ENCODE peak calls at places on chromosomes 3 and 15, in five cellular contexts. V is tibial nerve, E is spleen, S is heart left ventricle, R is ovary. Q is an unnamed sample.

GRCh38 chr3:6416049-6416661 is 444.8 kb upstream of the GRM7 start:
- DNase-seq in V (no peak), E (no peak), S (no peak), R (no peak), Q (no peak)

GRCh38 chr3:119221779-119222320 is 18.8 kb downstream of the B4GALT4 start:
- DNase-seq in V (no peak), E (no peak), S (no peak), R (no peak), Q (no peak)

GRCh38 chr3:31993843-31994242 is 12.3 kb downstream of the ZNF860 start:
- DNase-seq in V (no peak), E (no peak), S (no peak), R (no peak), Q (no peak)

GRCh38 chr3:16055606-16056209 is 118.8 kb upstream of the GALNT15 start:
- DNase-seq in V (no peak), E (no peak), S (no peak), R (no peak), Q (no peak)

GRCh38 chr3:10531031-10531430 is 25.6 kb upstream of the ATP2B2 start:
- DNase-seq in V (no peak), E (no peak), S (no peak), R (no peak), Q (no peak)

GRCh38 chr3:52277071-52277964 is 1.1 kb downstream of the WDR82 start:
- DNase-seq in V (peak; percentile 39), E (peak; percentile 93), S (peak; percentile 90), R (peak; percentile 80), Q (peak; percentile 95)

GRCh38 chr3:11555823-11556222 is 87.9 kb downstream of the VGLL4 start:
- DNase-seq in V (peak; percentile 11), E (no peak), S (peak; percentile 30), R (no peak), Q (no peak)

GRCh38 chr3:46482632-46483311 is 15.0 kb upstream of the RTP3 start:
- DNase-seq in V (no peak), E (no peak), S (no peak), R (no peak), Q (peak; percentile 53)

GRCh38 chr3:40321818-40322217 is 12.3 kb downstream of the EIF1B start:
- DNase-seq in V (no peak), E (no peak), S (no peak), R (no peak), Q (no peak)

GRCh38 chr15:33068531-33068990 is 126.0 kb downstream of the FMN1 start:
- DNase-seq in V (no peak), E (no peak), S (no peak), R (no peak), Q (peak; percentile 61)

GRCh38 chr3:9810846-9811245 is 784 bp downstream of the TTLL3 start:
- DNase-seq in V (no peak), E (peak; percentile 67), S (no peak), R (no peak), Q (no peak)

GRCh38 chr15:85834651-85835050 is 39.9 kb upstream of the KLHL25 start:
- DNase-seq in V (no peak), E (no peak), S (no peak), R (no peak), Q (no peak)

GRCh38 chr3:94626599-94626998 is 563.7 kb downstream of the NSUN3 start:
- DNase-seq in V (no peak), E (no peak), S (no peak), R (no peak), Q (no peak)

DNA sequence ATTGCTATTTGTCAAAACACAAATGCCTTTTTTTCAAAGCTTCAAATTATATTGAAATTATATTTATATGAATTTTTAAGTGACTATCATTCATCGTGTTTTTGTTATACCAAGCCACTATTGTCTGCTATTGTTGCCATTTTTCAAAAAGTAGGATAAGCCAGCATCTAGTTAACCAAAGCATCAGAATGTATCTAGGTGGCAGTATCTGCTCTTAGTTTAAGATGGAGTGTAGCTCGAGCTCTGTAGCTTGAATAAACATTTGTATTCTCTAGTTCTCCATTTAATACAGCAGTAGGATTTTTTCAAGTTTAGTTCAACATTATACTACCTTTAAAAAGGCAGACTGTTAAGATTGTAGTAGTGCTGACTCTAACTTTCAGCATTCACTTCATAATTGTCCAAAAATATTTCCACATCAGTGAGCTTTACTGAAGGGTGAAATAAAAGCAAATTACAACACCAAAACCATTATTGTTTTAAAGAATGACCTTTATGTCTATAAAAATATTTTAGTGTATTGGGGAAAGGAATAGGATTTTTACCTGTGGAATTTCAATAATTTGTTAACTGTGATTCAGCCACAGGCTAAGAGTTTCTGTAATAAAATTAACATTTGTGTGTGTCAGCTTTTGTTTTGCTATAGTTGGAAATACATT is 19.6 kb upstream of the C15orf61 start:
- DNase-seq in V (no peak), E (no peak), S (no peak), R (no peak), Q (no peak)
- TF ChIP-seq CTCF in V (peak; percentile 13), E (no peak), S (no peak), R (no peak), Q (no peak)

DNA sequence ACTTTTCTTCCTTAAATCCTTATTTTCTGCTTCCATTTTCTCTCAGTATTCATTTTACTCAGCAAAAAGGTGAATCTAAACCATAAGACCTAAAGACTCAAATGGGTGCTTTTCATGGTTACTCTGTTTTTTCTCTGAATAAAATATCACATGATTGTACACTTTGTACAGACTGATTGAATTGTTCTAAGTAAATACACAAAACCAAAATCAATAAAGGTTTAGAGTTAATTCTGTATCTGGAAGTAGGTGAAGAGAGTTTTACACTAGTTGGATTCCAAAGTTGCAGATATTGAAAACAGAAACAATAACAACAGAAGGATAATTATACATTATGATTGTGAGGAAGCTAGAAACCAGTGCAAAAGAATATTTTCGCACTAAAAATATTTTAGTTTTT is 546.2 kb downstream of the TUSC7 start:
- DNase-seq in V (no peak), E (no peak), S (no peak), R (no peak), Q (no peak)
- H3K4me3 ChIP-seq in V (no peak overlapping the region), E (no peak overlapping the region), S (no peak overlapping the region), R (no peak overlapping the region), Q (no peak overlapping the region)

GRCh38 chr3:18531662-18532061 is 106.5 kb upstream of the SATB1 start:
- DNase-seq in V (no peak), E (no peak), S (no peak), R (no peak), Q (no peak)
- TF ChIP-seq POLR2A in V (no peak), E (no peak), S (no peak), R (no peak), Q (no peak)

GRCh38 chr15:70516408-70517193 is 246.8 kb downstream of the UACA start:
- DNase-seq in V (no peak), E (peak; percentile 55), S (no peak), R (no peak), Q (no peak)
- TF ChIP-seq CTCF in V (no peak), E (no peak), S (no peak), R (no peak), Q (no peak)

GRCh38 chr3:181698263-181698944 is 13.3 kb upstream of the SOX2 start:
- DNase-seq in V (no peak), E (no peak), S (no peak), R (no peak), Q (no peak)

GRCh38 chr3:181696641-181697230 is 15.0 kb upstream of the SOX2 start:
- DNase-seq in V (no peak), E (no peak), S (no peak), R (no peak), Q (no peak)

GRCh38 chr3:181694805-181695660 is 16.7 kb upstream of the SOX2 start:
- DNase-seq in V (peak; percentile 47), E (peak; percentile 71), S (peak; percentile 68), R (peak; percentile 80), Q (no peak)

GRCh38 chr3:181693280-181693679 is 18.4 kb upstream of the SOX2 start:
- DNase-seq in V (no peak), E (no peak), S (no peak), R (no peak), Q (no peak)

DNA sequence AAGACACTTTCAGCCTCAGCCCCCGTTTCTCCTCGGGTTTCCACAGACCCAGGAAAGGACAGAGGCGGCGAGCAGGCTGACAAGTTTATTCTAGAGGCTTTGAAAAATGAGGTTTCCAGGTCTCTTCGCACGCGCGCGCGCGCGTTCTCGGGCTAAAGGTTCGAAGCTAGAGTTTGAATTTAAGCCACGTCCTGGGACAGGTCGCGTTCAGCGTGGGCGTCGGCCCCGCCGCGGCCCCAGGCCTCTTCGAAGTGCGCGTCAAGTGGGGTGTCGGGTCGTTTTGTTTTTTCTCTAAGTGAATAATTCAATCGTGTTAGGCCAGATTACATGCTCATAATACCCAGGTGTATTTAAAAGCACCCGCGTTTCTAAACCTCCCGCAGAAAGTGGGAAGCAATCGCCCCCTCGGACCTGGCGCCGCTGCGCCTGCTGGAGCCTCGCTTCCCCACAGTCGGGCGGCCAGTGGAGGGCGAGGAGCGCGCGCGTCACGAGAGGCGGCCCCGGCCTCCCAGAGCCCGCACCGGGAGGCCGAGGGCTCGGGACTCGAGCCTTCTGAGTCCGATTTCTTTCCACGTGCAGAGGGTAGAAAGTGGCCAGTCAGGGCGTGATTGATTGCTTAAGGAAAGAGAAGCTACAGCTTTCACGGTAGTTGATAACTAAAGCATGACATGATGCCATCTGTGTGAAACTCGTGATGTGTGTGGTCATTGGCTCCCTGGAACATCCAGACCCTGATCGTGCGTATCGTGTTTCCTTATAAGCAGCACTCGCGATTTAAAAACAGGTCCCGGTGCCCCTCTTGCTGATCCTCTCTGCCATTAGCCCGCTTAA is 15.8 kb upstream of the SOX2 start:
- DNase-seq in V (no peak), E (no peak), S (no peak), R (peak; percentile 32), Q (no peak)
- H3K4me3 ChIP-seq in V (peak overlapping the region; percentile 39), E (peak overlapping the region; percentile 27), S (peak overlapping the region; percentile 43), R (peak overlapping the region; percentile 24), Q (peak overlapping the region; percentile 17)

DNA sequence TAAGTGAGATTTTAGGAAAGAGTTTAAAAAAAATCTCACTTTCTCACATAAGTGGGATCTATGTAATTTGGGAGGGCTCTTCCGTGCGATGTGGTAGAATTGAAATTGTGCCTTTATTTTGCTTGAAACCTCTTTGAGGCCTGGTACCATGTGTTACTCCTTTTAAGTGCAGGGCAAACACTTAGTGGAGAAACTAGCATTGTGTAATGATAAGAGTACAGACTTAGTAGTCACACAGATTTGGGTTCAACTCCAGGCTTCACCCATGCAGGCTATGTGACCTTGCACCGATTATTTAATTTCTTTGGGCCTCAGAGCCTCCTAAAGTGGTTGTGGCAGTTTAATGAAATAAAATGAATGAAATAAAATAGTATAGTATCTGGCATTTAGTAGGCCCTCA is 2.4 kb downstream of the PSMA4 start:
- DNase-seq in V (no peak), E (no peak), S (no peak), R (no peak), Q (no peak)
- TF ChIP-seq POLR2A in V (no peak), E (no peak), S (no peak), R (no peak), Q (no peak)

DNA sequence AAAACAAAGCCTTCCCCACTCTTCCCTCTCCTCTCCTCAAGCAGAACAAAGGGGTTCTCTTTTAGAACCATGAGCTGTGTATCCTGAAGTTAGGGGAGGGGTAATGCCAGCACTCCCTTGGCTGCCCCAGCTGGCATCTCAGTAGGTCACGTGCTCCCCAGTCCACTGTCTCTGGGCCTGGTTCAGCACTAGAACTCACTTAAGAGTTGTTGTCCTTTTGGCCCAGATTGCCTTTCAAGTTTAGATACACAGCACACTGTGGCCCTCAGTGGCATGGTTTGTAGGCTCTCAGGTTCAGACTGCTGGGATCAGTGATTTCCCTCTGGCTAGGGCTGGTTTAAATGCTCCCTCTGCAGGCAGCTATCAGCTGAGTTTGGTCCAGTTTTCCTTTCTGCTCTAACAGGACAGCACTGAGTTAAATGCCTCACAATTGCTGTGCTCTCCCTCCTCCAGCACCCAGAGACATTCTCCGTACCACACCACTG is 188.4 kb upstream of the ST8SIA2 start:
- DNase-seq in V (no peak), E (no peak), S (no peak), R (no peak), Q (no peak)
- TF ChIP-seq CTCF in V (no peak), E (no peak), S (peak; percentile 11), R (no peak), Q (no peak)

Q was measured in lower leg skin.